ENCODE peak calls at places on chromosomes 5 and 9, in eight cellular contexts. E, C, Z, F, A, T, Y and N are unnamed samples.
A peak's percentile ranks its signal among the peaks of the same experiment; 100 is the strongest.

GRCh38 chr5:139426222-139426885 is 13.0 kb downstream of the DNAJC18 start:
- DNase-seq in F (no peak), E (no peak), Z (peak; percentile 76), A (no peak), T (peak; percentile 31), Y (no peak), C (no peak), N (no peak)

GRCh38 chr5:57598756-57599155 is 116.1 kb upstream of the ACTBL2 start:
- DNase-seq in C (peak; percentile 10), A (no peak), Y (no peak), Z (peak; percentile 86), E (no peak), F (no peak), T (peak; percentile 69), N (no peak)

GRCh38 chr9:99431103-99431502 is 209.0 kb downstream of the SEC61B start:
- DNase-seq in F (no peak), Y (no peak), T (peak; percentile 58), C (no peak), E (no peak), A (no peak), Z (peak; percentile 75), N (no peak)

GRCh38 chr5:123700624-123701023 is 188.6 kb downstream of the CSNK1G3 start:
- DNase-seq in A (no peak), F (no peak), T (peak; percentile 89), Y (peak; percentile 22), E (no peak), Z (peak; percentile 99), C (peak; percentile 29), N (no peak)

GRCh38 chr9:82202808-82203207 is 214.2 kb downstream of the SPATA31D1 start:
- DNase-seq in F (no peak), Z (peak; percentile 67), Y (no peak), T (peak; percentile 39), E (no peak), A (no peak), C (no peak), N (no peak)

GRCh38 chr9:2642068-2642467 is 20.5 kb downstream of the VLDLR start:
- DNase-seq in E (no peak), A (no peak), Z (no peak), T (no peak), C (no peak), Y (no peak), F (no peak), N (no peak)

GRCh38 chr5:61625682-61626620 is 293.9 kb downstream of the ZSWIM6 start:
- DNase-seq in T (peak; percentile 55), A (peak; percentile 88), C (peak; percentile 68), Z (peak; percentile 29), F (peak; percentile 66), E (peak; percentile 79), Y (peak; percentile 66), N (peak; percentile 94)

GRCh38 chr9:109907400-109907799 is 127.4 kb downstream of the PALM2AKAP2 start:
- DNase-seq in A (no peak), Y (peak; percentile 28), T (no peak), C (no peak), F (no peak), E (peak; percentile 62), Z (no peak), N (no peak)

GRCh38 chr5:142960309-142960696 is 190.1 kb downstream of the ARHGAP26 start:
- DNase-seq in E (no peak), F (no peak), C (peak; percentile 49), Z (peak; percentile 81), A (no peak), T (peak; percentile 53), Y (no peak), N (no peak)

GRCh38 chr9:121095057-121095456 is 20.3 kb downstream of the CNTRL start:
- DNase-seq in A (no peak), T (no peak), F (no peak), Z (no peak), C (no peak), E (no peak), Y (no peak), N (no peak)

GRCh38 chr5:74895906-74896305 is 29.7 kb upstream of the FAM169A start:
- DNase-seq in Y (no peak), C (no peak), A (peak; percentile 96), T (peak; percentile 82), E (peak; percentile 85), Z (peak; percentile 88), F (no peak), N (no peak)

GRCh38 chr5:97909541-97909940 is 726.5 kb upstream of the RIOK2 start:
- DNase-seq in T (no peak), C (no peak), Y (no peak), E (no peak), F (no peak), Z (no peak), A (no peak), N (no peak)

GRCh38 chr5:170693701-170694100 is 89.8 kb upstream of the GABRP start:
- DNase-seq in C (no peak), A (no peak), E (no peak), Y (no peak), Z (no peak), T (no peak), F (no peak), N (no peak)

GRCh38 chr9:68702493-68702892 is 2.5 kb upstream of the PIP5K1B start:
- DNase-seq in E (no peak), T (no peak), F (no peak), Z (no peak), C (no peak), A (no peak), Y (no peak), N (no peak)

GRCh38 chr5:145924849-145925248 is 11.5 kb upstream of the SH3RF2 start:
- DNase-seq in Y (no peak), Z (no peak), E (no peak), A (no peak), T (no peak), C (no peak), F (no peak), N (no peak)

GRCh38 chr9:111627260-111627963 is 3.7 kb upstream of the DNAJC25 start:
- DNase-seq in T (no peak), Z (no peak), E (peak; percentile 81), F (no peak), C (no peak), Y (no peak), A (no peak), N (no peak)
- H3K27ac ChIP-seq in T (no peak overlapping the region), Z (no peak overlapping the region), E (no peak overlapping the region), F (no peak overlapping the region), C (no peak overlapping the region), Y (no peak overlapping the region), A (no peak overlapping the region), N (peak overlapping the region; percentile 71)

GRCh38 chr5:429453-430188 is 13.4 kb upstream of the EXOC3 start:
- DNase-seq in F (no peak), T (peak; percentile 54), A (peak; percentile 46), Z (peak; percentile 42), Y (peak; percentile 19), E (no peak), C (no peak), N (peak; percentile 60)

GRCh38 chr5:427415-428087 is 15.4 kb upstream of the EXOC3 start:
- DNase-seq in T (no peak), A (no peak), F (no peak), Y (no peak), E (no peak), Z (no peak), C (no peak), N (peak; percentile 49)

GRCh38 chr5:426392-426976 is 16.5 kb upstream of the EXOC3 start:
- DNase-seq in C (no peak), A (no peak), T (no peak), F (no peak), Z (no peak), Y (no peak), E (no peak), N (no peak)

GRCh38 chr5:428754-429452 is 14.1 kb upstream of the EXOC3 start:
- DNase-seq in A (no peak), Z (no peak), F (no peak), E (no peak), T (no peak), C (no peak), Y (no peak), N (no peak)

GRCh38 chr5:428219-428618 is 14.8 kb upstream of the EXOC3 start:
- DNase-seq in A (no peak), Z (no peak), E (no peak), F (no peak), T (no peak), Y (no peak), C (no peak), N (peak; percentile 57)
- TF ChIP-seq CTCF in A (no peak), Z (no peak), E (no peak), F (no peak), T (no peak), Y (no peak), C (no peak), N (no peak)

GRCh38 chr9:116154976-116155699 is 1.5 kb downstream of the PAPPA start:
- DNase-seq in C (no peak), Y (peak; percentile 22), Z (peak; percentile 56), E (no peak), F (no peak), T (peak; percentile 81), A (peak; percentile 58), N (no peak)

GRCh38 chr9:116157436-116158138 is 4.0 kb downstream of the PAPPA start:
- DNase-seq in Y (no peak), C (peak; percentile 65), F (no peak), E (no peak), T (peak; percentile 56), A (no peak), Z (no peak), N (no peak)

GRCh38 chr9:116155700-116156045 is 2.1 kb downstream of the PAPPA start:
- DNase-seq in F (no peak), Z (peak; percentile 45), C (no peak), E (no peak), T (peak; percentile 77), Y (no peak), A (no peak), N (no peak)

GRCh38 chr9:116154334-116154975 is 864 bp downstream of the PAPPA start:
- DNase-seq in Z (no peak), T (no peak), F (no peak), Y (no peak), A (no peak), E (no peak), C (no peak), N (peak; percentile 68)

GRCh38 chr9:116156621-116157314 is 3.2 kb downstream of the PAPPA start:
- DNase-seq in Y (peak; percentile 73), Z (peak; percentile 59), C (peak; percentile 72), T (peak; percentile 92), F (no peak), A (peak; percentile 65), E (no peak), N (peak; percentile 81)
- H3K4me3 ChIP-seq in Y (peak overlapping the region; percentile 48), Z (peak overlapping the region; percentile 44), C (peak overlapping the region; percentile 87), T (peak overlapping the region; percentile 52), F (peak overlapping the region; percentile 40), A (peak overlapping the region; percentile 6), E (no peak overlapping the region), N (peak overlapping the region; percentile 49)

GRCh38 chr9:127780126-127780885 is 1.8 kb upstream of the SH2D3C start:
- DNase-seq in A (no peak), T (no peak), F (no peak), E (no peak), Y (no peak), Z (no peak), C (no peak), N (no peak)
- H3K27ac ChIP-seq in A (no peak overlapping the region), T (no peak overlapping the region), F (peak overlapping the region; percentile 38), E (no peak overlapping the region), Y (no peak overlapping the region), Z (no peak overlapping the region), C (no peak overlapping the region), N (no peak overlapping the region)